ENCODE peak calls at places on chromosomes 5 and 9, in nine cellular contexts. R is tibial artery; V is CD8-positive, alpha-beta T cell; L is adrenal gland; T is psoas muscle; G is left ventricle myocardium inferior; U is A549; E is GM23248; I is mammary epithelial cell. X is an unnamed sample.

GRCh38 chr5:63125862-63126261 is 547.2 kb downstream of the LRRC70 start:
- DNase-seq in R (no peak), V (no peak), L (no peak), T (no peak), G (no peak), U (peak; percentile 24), E (peak; percentile 76), I (peak; percentile 41), X (no peak)

GRCh38 chr5:95283761-95284511 is 958 bp downstream of the MCTP1 start:
- DNase-seq in R (no peak), V (no peak), L (peak; percentile 15), T (no peak), G (no peak), U (peak; percentile 19), E (peak; percentile 32), I (peak; percentile 35), X (peak; percentile 14)

GRCh38 chr9:125189011-125189360 is 617 bp downstream of the PPP6C start:
- DNase-seq in R (no peak), V (peak; percentile 46), L (peak; percentile 39), T (peak; percentile 76), G (peak; percentile 18), U (no peak), E (peak; percentile 49), I (peak; percentile 9), X (peak; percentile 25)

GRCh38 chr9:2765250-2765880 is 48.1 kb downstream of the KCNV2 start:
- DNase-seq in R (no peak), V (no peak), L (no peak), T (no peak), G (no peak), U (no peak), E (no peak), I (peak; percentile 47), X (no peak)

GRCh38 chr5:154078305-154078704 is 39.5 kb downstream of the MFAP3 start:
- DNase-seq in R (no peak), V (no peak), L (no peak), T (no peak), G (no peak), U (no peak), E (no peak), I (no peak), X (no peak)

GRCh38 chr9:37727002-37727401 is 26.6 kb upstream of the TRMT10B start:
- DNase-seq in R (no peak), V (no peak), L (no peak), T (no peak), G (no peak), U (no peak), E (no peak), I (no peak), X (no peak)

GRCh38 chr9:86655147-86655546 is 292.2 kb downstream of the GAS1 start:
- DNase-seq in R (no peak), V (no peak), L (no peak), T (no peak), G (no peak), U (no peak), E (peak; percentile 51), I (no peak), X (no peak)

GRCh38 chr9:8140557-8140956 is 341.0 kb upstream of the DMAC1 start:
- DNase-seq in R (no peak), V (no peak), L (no peak), T (no peak), G (no peak), U (no peak), E (no peak), I (no peak), X (no peak)

GRCh38 chr5:160269017-160269416 is 39.7 kb downstream of the FABP6 start:
- DNase-seq in R (peak; percentile 85), V (no peak), L (peak; percentile 96), T (peak; percentile 88), G (peak; percentile 90), U (no peak), E (peak; percentile 57), I (peak; percentile 56), X (peak; percentile 88)

GRCh38 chr5:157900644-157901043 is 41.7 kb upstream of the CLINT1 start:
- DNase-seq in R (no peak), V (no peak), L (no peak), T (no peak), G (no peak), U (no peak), E (no peak), I (no peak), X (no peak)

GRCh38 chr5:161314033-161314432 is 232.5 kb downstream of the GABRB2 start:
- DNase-seq in R (no peak), V (no peak), L (peak; percentile 53), T (no peak), G (no peak), U (no peak), E (no peak), I (no peak), X (no peak)

GRCh38 chr5:54900906-54901725 is 84.3 kb downstream of the ESM1 start:
- DNase-seq in R (peak; percentile 68), V (no peak), L (no peak), T (peak; percentile 64), G (no peak), U (no peak), E (peak; percentile 94), I (peak; percentile 17), X (no peak)

GRCh38 chr9:127075592-127076380 is 46.6 kb downstream of the ANGPTL2 start:
- DNase-seq in R (no peak), V (no peak), L (no peak), T (no peak), G (no peak), U (no peak), E (no peak), I (no peak), X (no peak)

GRCh38 chr9:134063088-134063875 is 4.5 kb downstream of the BRD3 start:
- DNase-seq in R (no peak), V (no peak), L (no peak), T (no peak), G (peak; percentile 13), U (no peak), E (no peak), I (no peak), X (no peak)

GRCh38 chr5:3601060-3601710 is 5.6 kb downstream of the IRX1 start:
- DNase-seq in R (no peak), V (no peak), L (no peak), T (no peak), G (no peak), U (no peak), E (peak; percentile 45), I (peak; percentile 51), X (no peak)

GRCh38 chr5:3599283-3600105 is 3.9 kb downstream of the IRX1 start:
- DNase-seq in R (no peak), V (no peak), L (no peak), T (no peak), G (no peak), U (no peak), E (peak; percentile 88), I (peak; percentile 74), X (no peak)

GRCh38 chr5:3601929-3602712 is 6.5 kb downstream of the IRX1 start:
- DNase-seq in R (no peak), V (no peak), L (no peak), T (no peak), G (no peak), U (no peak), E (peak; percentile 78), I (peak; percentile 57), X (no peak)

GRCh38 chr5:3598725-3599282 is 3.2 kb downstream of the IRX1 start:
- DNase-seq in R (no peak), V (no peak), L (no peak), T (no peak), G (no peak), U (no peak), E (peak; percentile 67), I (peak; percentile 58), X (no peak)

GRCh38 chr5:3600106-3600997 is 4.7 kb downstream of the IRX1 start:
- DNase-seq in R (no peak), V (no peak), L (no peak), T (no peak), G (no peak), U (no peak), E (peak; percentile 75), I (peak; percentile 51), X (no peak)
- H3K4me3 ChIP-seq in R (peak overlapping the region; percentile 23), V (no peak overlapping the region), L (no peak overlapping the region), T (no peak overlapping the region), G (peak overlapping the region; percentile 50), U (no peak overlapping the region), E (peak overlapping the region; percentile 84), I (peak overlapping the region; percentile 82), X (no peak overlapping the region)

GRCh38 chr5:43775000-43775399 is 172.0 kb downstream of the NNT start:
- DNase-seq in R (no peak), V (no peak), L (no peak), T (no peak), G (no peak), U (no peak), E (no peak), I (no peak), X (no peak)

GRCh38 chr5:43771611-43772031 is 168.6 kb downstream of the NNT start:
- DNase-seq in R (no peak), V (no peak), L (no peak), T (no peak), G (no peak), U (no peak), E (no peak), I (peak; percentile 72), X (no peak)

GRCh38 chr5:43773032-43773830 is 170.3 kb downstream of the NNT start:
- DNase-seq in R (no peak), V (no peak), L (no peak), T (no peak), G (no peak), U (peak; percentile 14), E (peak; percentile 75), I (peak; percentile 74), X (peak; percentile 28)

GRCh38 chr5:43772601-43773031 is 169.6 kb downstream of the NNT start:
- DNase-seq in R (no peak), V (no peak), L (no peak), T (no peak), G (no peak), U (peak; percentile 19), E (peak; percentile 56), I (peak; percentile 62), X (peak; percentile 62)

GRCh38 chr5:43769576-43770352 is 166.8 kb downstream of the NNT start:
- DNase-seq in R (peak; percentile 77), V (no peak), L (no peak), T (no peak), G (no peak), U (peak; percentile 28), E (peak; percentile 94), I (peak; percentile 13), X (no peak)
- H3K27ac ChIP-seq in R (peak overlapping the region; percentile 66), V (no peak overlapping the region), L (no peak overlapping the region), T (no peak overlapping the region), G (peak overlapping the region; percentile 65), U (no peak overlapping the region), E (peak overlapping the region; percentile 87), I (no peak overlapping the region), X (no peak overlapping the region)

DNA sequence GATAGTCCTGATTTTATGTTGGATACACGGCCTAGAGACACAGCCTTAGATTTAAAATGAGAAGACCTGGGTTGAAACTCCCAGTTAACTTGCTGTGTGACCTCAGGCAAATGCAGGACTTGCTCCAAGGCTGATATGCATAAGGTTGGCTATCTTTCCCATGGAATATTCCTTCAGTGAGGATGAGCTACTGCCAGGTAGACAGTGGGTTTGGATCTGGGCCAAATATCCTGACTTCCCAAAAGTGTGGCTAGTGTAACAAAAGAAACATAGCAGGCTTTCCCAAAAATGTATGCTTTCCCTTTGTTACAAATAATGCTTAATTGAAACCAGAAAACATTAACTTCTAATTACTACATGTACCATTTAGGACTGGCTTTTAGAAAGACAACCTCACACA is 697 bp upstream of the XPA start:
- DNase-seq in R (no peak), V (no peak), L (no peak), T (no peak), G (no peak), U (no peak), E (no peak), I (peak; percentile 8), X (no peak)
- H3K4me3 ChIP-seq in R (no peak overlapping the region), V (peak overlapping the region; percentile 68), L (no peak overlapping the region), T (peak overlapping the region; percentile 91), G (peak overlapping the region; percentile 85), U (peak overlapping the region; percentile 73), E (peak overlapping the region; percentile 89), I (no peak overlapping the region), X (no peak overlapping the region)

GRCh38 chr9:132049900-132050299 is 29.8 kb downstream of the MED27 start:
- DNase-seq in R (no peak), V (no peak), L (no peak), T (peak; percentile 56), G (peak; percentile 33), U (no peak), E (no peak), I (no peak), X (no peak)
- H3K27ac ChIP-seq in R (no peak overlapping the region), V (no peak overlapping the region), L (no peak overlapping the region), T (no peak overlapping the region), G (peak overlapping the region; percentile 49), U (no peak overlapping the region), E (no peak overlapping the region), I (no peak overlapping the region), X (no peak overlapping the region)